ENCODE peak calls at places on chromosomes 7 and 10, in four cellular contexts. T is mesendoderm, V is suprapubic skin, X is aorta. H is an unnamed sample. For H3K4me1, the result is how much of the 10 kb centered on the place peaks cover.

GRCh38 chr7:6078548-6078947 is 47.4 kb downstream of the ANKRD61 start:
- DNase-seq in V (no peak), T (no peak), X (no peak), H (no peak)

GRCh38 chr7:98591926-98592325 is 25.2 kb upstream of the NPTX2 start:
- DNase-seq in T (no peak), X (no peak), V (no peak), H (no peak)

GRCh38 chr10:125146791-125147604 is 13.4 kb downstream of the CTBP2 start:
- DNase-seq in T (no peak), X (no peak), V (no peak), H (no peak)

GRCh38 chr7:45923290-45923689 is 2.2 kb upstream of the IGFBP3 start:
- DNase-seq in T (peak), V (no peak), X (peak), H (peak)

GRCh38 chr10:53045315-53045714 is 272.7 kb upstream of the MBL2 start:
- DNase-seq in V (no peak), T (no peak), X (no peak), H (no peak)

GRCh38 chr10:21194510-21194993 is 297.4 kb upstream of the NEBL start:
- DNase-seq in V (no peak), X (no peak), T (no peak), H (peak)

GRCh38 chr7:112770051-112770450 is 20.1 kb downstream of the TMEM168 start:
- DNase-seq in T (peak), X (no peak), V (no peak), H (no peak)

GRCh38 chr7:11754123-11754522 is 77.9 kb downstream of the THSD7A start:
- DNase-seq in V (no peak), X (no peak), T (no peak), H (no peak)

GRCh38 chr7:127938588-127938987 is 92.6 kb downstream of the LRRC4 start:
- DNase-seq in X (no peak), V (no peak), T (no peak), H (no peak)

GRCh38 chr7:70545214-70545613 is 586.7 kb upstream of the GALNT17 start:
- DNase-seq in V (no peak), T (no peak), X (no peak), H (no peak)

GRCh38 chr10:94129393-94130130 is 135.8 kb downstream of the PLCE1 start:
- DNase-seq in T (no peak), V (no peak), X (peak), H (no peak)

GRCh38 chr10:61882621-61883375 is 18.7 kb upstream of the ARID5B start:
- DNase-seq in T (no peak), V (no peak), X (no peak), H (no peak)

GRCh38 chr10:88880287-88881094 is 446 bp downstream of the STAMBPL1 start:
- DNase-seq in V (peak), X (peak), T (peak), H (peak)

GRCh38 chr10:58653139-58653538 is 140.5 kb downstream of the BICC1 start:
- DNase-seq in V (no peak), X (no peak), T (peak), H (no peak)

GRCh38 chr7:141660259-141660658 is 41.7 kb downstream of the DENND11 start:
- DNase-seq in V (no peak), X (peak), T (no peak), H (no peak)

GRCh38 chr7:122847871-122848473 is 38.3 kb downstream of the CADPS2 start:
- DNase-seq in T (no peak), V (no peak), X (no peak), H (no peak)

GRCh38 chr7:122849297-122849696 is 37.0 kb downstream of the CADPS2 start:
- DNase-seq in V (no peak), T (no peak), X (no peak), H (no peak)

GRCh38 chr7:122845286-122845685 is 41.0 kb downstream of the CADPS2 start:
- DNase-seq in X (no peak), V (no peak), T (no peak), H (no peak)

GRCh38 chr7:122844191-122844988 is 41.9 kb downstream of the CADPS2 start:
- DNase-seq in X (no peak), T (no peak), V (no peak), H (no peak)

GRCh38 chr7:122846591-122846990 is 39.7 kb downstream of the CADPS2 start:
- DNase-seq in V (no peak), X (no peak), T (no peak), H (no peak)
- H3K4me3 ChIP-seq in V (no peak), X (no peak), T (no peak), H (no peak)

DNA sequence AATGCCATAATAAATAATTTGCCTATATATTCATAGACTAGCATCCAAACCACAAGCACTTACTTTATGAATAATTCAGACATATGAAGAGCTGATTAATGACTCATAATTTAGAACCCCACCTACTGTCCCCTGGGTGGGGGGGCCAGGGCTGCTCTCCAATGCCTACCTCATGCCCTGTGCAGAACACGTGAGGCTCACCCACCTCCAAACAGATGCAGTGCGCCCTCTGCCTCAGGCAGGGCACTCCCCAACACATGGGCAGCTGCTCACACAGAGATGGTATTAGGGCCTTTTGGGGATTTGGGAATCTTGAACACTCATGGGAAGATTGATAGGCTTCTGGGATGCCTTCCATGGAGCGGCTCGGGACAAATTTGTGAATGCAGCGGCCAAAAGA is 75.1 kb upstream of the INSIG1 start:
- DNase-seq in T (no peak), V (no peak), X (peak), H (no peak)
- H3K4me1 ChIP-seq in T (under half), V (under half), X (under half), H (under half)

GRCh38 chr10:132554053-132554990 is 16.7 kb downstream of the INPP5A start:
- DNase-seq in V (peak), X (no peak), T (no peak), H (no peak)
- H3K4me3 ChIP-seq in V (no peak), X (no peak), T (no peak), H (no peak)

GRCh38 chr7:81264116-81264515 is 345.3 kb upstream of the SEMA3C start:
- DNase-seq in T (no peak), V (no peak), X (no peak), H (no peak)
- H3K4me1 ChIP-seq in T (under half), V (under half), X (under half), H (under half)

GRCh38 chr10:96695975-96696634 is 24.2 kb downstream of the PIK3AP1 start:
- DNase-seq in T (no peak), X (no peak), V (no peak), H (no peak)

GRCh38 chr10:96695366-96695765 is 24.9 kb downstream of the PIK3AP1 start:
- DNase-seq in X (no peak), V (no peak), T (no peak), H (no peak)

GRCh38 chr10:96699613-96700012 is 20.7 kb downstream of the PIK3AP1 start:
- DNase-seq in X (no peak), V (no peak), T (no peak), H (no peak)

GRCh38 chr10:96697026-96697425 is 23.3 kb downstream of the PIK3AP1 start:
- DNase-seq in V (no peak), T (no peak), X (no peak), H (no peak)

DNA sequence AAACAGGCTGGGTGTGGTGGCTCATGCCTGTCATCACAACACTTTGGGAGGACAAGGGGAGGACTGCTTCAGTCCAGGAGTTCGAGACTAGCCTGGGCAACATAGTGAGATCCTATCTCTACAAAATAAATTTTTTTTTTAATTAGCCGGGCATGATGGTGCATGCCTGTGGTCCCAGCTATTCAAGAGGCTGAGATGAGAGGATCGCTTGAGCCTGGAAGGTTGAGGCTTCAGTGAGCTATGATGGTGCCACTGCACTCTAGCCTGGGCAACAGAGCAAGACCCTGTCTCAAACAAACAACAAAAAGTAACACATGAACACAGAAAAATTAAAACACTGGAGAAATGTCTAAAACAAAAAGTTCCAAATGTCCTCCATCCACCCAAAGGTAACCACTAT is 22.9 kb downstream of the PIK3AP1 start:
- DNase-seq in X (no peak), T (no peak), V (no peak), H (no peak)
- H3K4me3 ChIP-seq in X (no peak), T (no peak), V (no peak), H (no peak)

H was measured in mucosa of descending colon.